ENCODE peak calls at places on chromosomes 7 and 10, in six cellular contexts. One of them, this sample, is unnamed.

GRCh38 chr10:61051356-61051755 is 107.4 kb upstream of the RHOBTB1 start:
- DNase-seq in nephron progenitor cell: no peak
- DNase-seq in NCI-H1092: no peak
- DNase-seq in mammary epithelial cell: no peak
- DNase-seq in H7: no peak
- DNase-seq in transverse colon: no peak
- DNase-seq in this sample: no peak

GRCh38 chr10:127040756-127041155 is 135.5 kb downstream of the DOCK1 start:
- DNase-seq in nephron progenitor cell: no peak
- DNase-seq in NCI-H1092: no peak
- DNase-seq in mammary epithelial cell: peak; percentile 78
- DNase-seq in H7: no peak
- DNase-seq in transverse colon: no peak
- DNase-seq in this sample: no peak

GRCh38 chr10:117537904-117538524 is 4.5 kb upstream of the EMX2 start:
- DNase-seq in nephron progenitor cell: no peak
- DNase-seq in NCI-H1092: no peak
- DNase-seq in mammary epithelial cell: no peak
- DNase-seq in H7: no peak
- DNase-seq in transverse colon: no peak
- DNase-seq in this sample: no peak

GRCh38 chr7:29285861-29286260 is 91.3 kb downstream of the CHN2 start:
- DNase-seq in nephron progenitor cell: no peak
- DNase-seq in NCI-H1092: no peak
- DNase-seq in mammary epithelial cell: no peak
- DNase-seq in H7: no peak
- DNase-seq in transverse colon: no peak
- DNase-seq in this sample: no peak

GRCh38 chr7:25628446-25628845 is 400.2 kb upstream of the NPVF start:
- DNase-seq in nephron progenitor cell: no peak
- DNase-seq in NCI-H1092: no peak
- DNase-seq in mammary epithelial cell: no peak
- DNase-seq in H7: no peak
- DNase-seq in transverse colon: no peak
- DNase-seq in this sample: no peak

GRCh38 chr7:41148521-41148951 is 554.4 kb downstream of the INHBA start:
- DNase-seq in nephron progenitor cell: no peak
- DNase-seq in NCI-H1092: no peak
- DNase-seq in mammary epithelial cell: peak; percentile 98
- DNase-seq in H7: no peak
- DNase-seq in transverse colon: no peak
- DNase-seq in this sample: no peak

GRCh38 chr7:47470567-47471357 is 111.1 kb downstream of the TNS3 start:
- DNase-seq in nephron progenitor cell: no peak
- DNase-seq in NCI-H1092: peak; percentile 79
- DNase-seq in mammary epithelial cell: no peak
- DNase-seq in H7: peak; percentile 85
- DNase-seq in transverse colon: peak; percentile 56
- DNase-seq in this sample: no peak

GRCh38 chr7:101428093-101428866 is 65.6 kb downstream of the COL26A1 start:
- DNase-seq in nephron progenitor cell: no peak
- DNase-seq in NCI-H1092: no peak
- DNase-seq in mammary epithelial cell: no peak
- DNase-seq in H7: no peak
- DNase-seq in transverse colon: no peak
- DNase-seq in this sample: no peak

GRCh38 chr7:148941598-148942280 is 57.6 kb upstream of the EZH2 start:
- DNase-seq in nephron progenitor cell: peak; percentile 69
- DNase-seq in NCI-H1092: peak; percentile 80
- DNase-seq in mammary epithelial cell: peak; percentile 67
- DNase-seq in H7: peak; percentile 61
- DNase-seq in transverse colon: peak; percentile 72
- DNase-seq in this sample: peak; percentile 55

GRCh38 chr7:143392875-143393266 is 11.7 kb downstream of the ZYX start:
- DNase-seq in nephron progenitor cell: no peak
- DNase-seq in NCI-H1092: no peak
- DNase-seq in mammary epithelial cell: no peak
- DNase-seq in H7: peak; percentile 42
- DNase-seq in transverse colon: no peak
- DNase-seq in this sample: no peak

GRCh38 chr7:151731022-151731441 is 145.9 kb downstream of the PRKAG2 start:
- DNase-seq in nephron progenitor cell: no peak
- DNase-seq in NCI-H1092: no peak
- DNase-seq in mammary epithelial cell: no peak
- DNase-seq in H7: no peak
- DNase-seq in transverse colon: no peak
- DNase-seq in this sample: no peak

GRCh38 chr10:119542357-119542989 is at the start of gene RGS10:
- DNase-seq in nephron progenitor cell: peak; percentile 63
- DNase-seq in NCI-H1092: no peak
- DNase-seq in mammary epithelial cell: peak; percentile 86
- DNase-seq in H7: peak; percentile 88
- DNase-seq in transverse colon: peak; percentile 86
- DNase-seq in this sample: peak; percentile 71

GRCh38 chr7:763762-764161 is 36.7 kb upstream of the PRKAR1B start:
- DNase-seq in nephron progenitor cell: no peak
- DNase-seq in NCI-H1092: no peak
- DNase-seq in mammary epithelial cell: no peak
- DNase-seq in H7: no peak
- DNase-seq in transverse colon: no peak
- DNase-seq in this sample: no peak

GRCh38 chr7:31100445-31100844 is 48.3 kb downstream of the ADCYAP1R1 start:
- DNase-seq in nephron progenitor cell: no peak
- DNase-seq in NCI-H1092: no peak
- DNase-seq in mammary epithelial cell: peak; percentile 23
- DNase-seq in H7: no peak
- DNase-seq in transverse colon: no peak
- DNase-seq in this sample: no peak

GRCh38 chr10:21953585-21954057 is 49.9 kb downstream of the DNAJC1 start:
- DNase-seq in nephron progenitor cell: no peak
- DNase-seq in NCI-H1092: no peak
- DNase-seq in mammary epithelial cell: peak; percentile 64
- DNase-seq in H7: peak; percentile 34
- DNase-seq in transverse colon: no peak
- DNase-seq in this sample: peak; percentile 42

GRCh38 chr10:132036153-132036886 is 29.4 kb upstream of the JAKMIP3 start:
- DNase-seq in nephron progenitor cell: peak; percentile 72
- DNase-seq in NCI-H1092: no peak
- DNase-seq in mammary epithelial cell: peak; percentile 21
- DNase-seq in H7: peak; percentile 88
- DNase-seq in transverse colon: no peak
- DNase-seq in this sample: peak; percentile 56

GRCh38 chr10:133401981-133402725 is 8.2 kb downstream of the MTG1 start:
- DNase-seq in nephron progenitor cell: no peak
- DNase-seq in NCI-H1092: no peak
- DNase-seq in mammary epithelial cell: no peak
- DNase-seq in H7: peak; percentile 24
- DNase-seq in transverse colon: no peak
- DNase-seq in this sample: no peak

GRCh38 chr7:44853391-44853790 is 5.5 kb upstream of the H2AZ2 start:
- DNase-seq in nephron progenitor cell: no peak
- DNase-seq in NCI-H1092: no peak
- DNase-seq in mammary epithelial cell: peak; percentile 76
- DNase-seq in H7: no peak
- DNase-seq in transverse colon: no peak
- DNase-seq in this sample: no peak

GRCh38 chr10:124592101-124592500 is 130.5 kb downstream of the LHPP start:
- DNase-seq in nephron progenitor cell: no peak
- DNase-seq in NCI-H1092: no peak
- DNase-seq in mammary epithelial cell: no peak
- DNase-seq in H7: peak; percentile 19
- DNase-seq in transverse colon: no peak
- DNase-seq in this sample: no peak

GRCh38 chr10:48454302-48455054 is 148.0 kb downstream of the MAPK8 start:
- DNase-seq in nephron progenitor cell: peak; percentile 2
- DNase-seq in NCI-H1092: no peak
- DNase-seq in mammary epithelial cell: no peak
- DNase-seq in H7: peak; percentile 70
- DNase-seq in transverse colon: no peak
- DNase-seq in this sample: no peak

GRCh38 chr10:25522946-25523608 is 348.3 kb downstream of the GPR158 start:
- DNase-seq in nephron progenitor cell: no peak
- DNase-seq in NCI-H1092: no peak
- DNase-seq in mammary epithelial cell: peak; percentile 23
- DNase-seq in H7: peak; percentile 55
- DNase-seq in transverse colon: no peak
- DNase-seq in this sample: peak; percentile 16

GRCh38 chr7:155763721-155764431 is 48.4 kb downstream of the SHH start:
- DNase-seq in nephron progenitor cell: no peak
- DNase-seq in NCI-H1092: no peak
- DNase-seq in mammary epithelial cell: no peak
- DNase-seq in H7: peak; percentile 46
- DNase-seq in transverse colon: no peak
- DNase-seq in this sample: no peak

GRCh38 chr7:75695036-75695435 is 43.7 kb downstream of the HIP1 start:
- DNase-seq in nephron progenitor cell: no peak
- DNase-seq in NCI-H1092: no peak
- DNase-seq in mammary epithelial cell: no peak
- DNase-seq in H7: no peak
- DNase-seq in transverse colon: no peak
- DNase-seq in this sample: no peak

GRCh38 chr10:129275886-129276285 is 191.2 kb upstream of the MGMT start:
- DNase-seq in nephron progenitor cell: no peak
- DNase-seq in NCI-H1092: no peak
- DNase-seq in mammary epithelial cell: no peak
- DNase-seq in H7: no peak
- DNase-seq in transverse colon: no peak
- DNase-seq in this sample: no peak

GRCh38 chr10:77911535-77912123 is 14.9 kb downstream of the DLG5 start:
- DNase-seq in nephron progenitor cell: no peak
- DNase-seq in NCI-H1092: no peak
- DNase-seq in mammary epithelial cell: no peak
- DNase-seq in H7: no peak
- DNase-seq in transverse colon: no peak
- DNase-seq in this sample: no peak

GRCh38 chr10:43305881-43306280 is 39.0 kb upstream of the RASGEF1A start:
- DNase-seq in nephron progenitor cell: no peak
- DNase-seq in NCI-H1092: no peak
- DNase-seq in mammary epithelial cell: peak; percentile 56
- DNase-seq in H7: no peak
- DNase-seq in transverse colon: no peak
- DNase-seq in this sample: no peak

GRCh38 chr10:61897671-61898434 is 3.6 kb upstream of the ARID5B start:
- DNase-seq in nephron progenitor cell: peak; percentile 24
- DNase-seq in NCI-H1092: no peak
- DNase-seq in mammary epithelial cell: no peak
- DNase-seq in H7: peak; percentile 67
- DNase-seq in transverse colon: peak; percentile 54
- DNase-seq in this sample: peak; percentile 37

GRCh38 chr7:149850007-149850594 is 11.9 kb downstream of the ZNF862 start:
- DNase-seq in nephron progenitor cell: no peak
- DNase-seq in NCI-H1092: no peak
- DNase-seq in mammary epithelial cell: no peak
- DNase-seq in H7: peak; percentile 75
- DNase-seq in transverse colon: no peak
- DNase-seq in this sample: no peak

GRCh38 chr10:27911645-27912044 is 87.2 kb downstream of the ODAD2 start:
- DNase-seq in nephron progenitor cell: no peak
- DNase-seq in NCI-H1092: no peak
- DNase-seq in mammary epithelial cell: no peak
- DNase-seq in H7: peak; percentile 1
- DNase-seq in transverse colon: no peak
- DNase-seq in this sample: peak; percentile 11

GRCh38 chr7:45211958-45212357 is 54.4 kb downstream of the RAMP3 start:
- DNase-seq in nephron progenitor cell: no peak
- DNase-seq in NCI-H1092: no peak
- DNase-seq in mammary epithelial cell: no peak
- DNase-seq in H7: no peak
- DNase-seq in transverse colon: no peak
- DNase-seq in this sample: no peak

GRCh38 chr10:48522011-48522765 is 82.7 kb downstream of the ARHGAP22 start:
- DNase-seq in nephron progenitor cell: no peak
- DNase-seq in NCI-H1092: no peak
- DNase-seq in mammary epithelial cell: no peak
- DNase-seq in H7: no peak
- DNase-seq in transverse colon: no peak
- DNase-seq in this sample: no peak

GRCh38 chr10:75708060-75708459 is 276.6 kb downstream of the LRMDA start:
- DNase-seq in nephron progenitor cell: peak; percentile 31
- DNase-seq in NCI-H1092: no peak
- DNase-seq in mammary epithelial cell: no peak
- DNase-seq in H7: no peak
- DNase-seq in transverse colon: no peak
- DNase-seq in this sample: no peak

GRCh38 chr7:131621652-131622051 is 65.2 kb upstream of the PODXL start:
- DNase-seq in nephron progenitor cell: no peak
- DNase-seq in NCI-H1092: no peak
- DNase-seq in mammary epithelial cell: no peak
- DNase-seq in H7: peak; percentile 41
- DNase-seq in transverse colon: no peak
- DNase-seq in this sample: no peak

GRCh38 chr10:58859541-58859940 is 316.9 kb upstream of the PHYHIPL start:
- DNase-seq in nephron progenitor cell: no peak
- DNase-seq in NCI-H1092: no peak
- DNase-seq in mammary epithelial cell: no peak
- DNase-seq in H7: no peak
- DNase-seq in transverse colon: no peak
- DNase-seq in this sample: no peak

GRCh38 chr10:28897617-28898464 is 220.5 kb downstream of the BAMBI start:
- DNase-seq in nephron progenitor cell: no peak
- DNase-seq in NCI-H1092: no peak
- DNase-seq in mammary epithelial cell: no peak
- DNase-seq in H7: no peak
- DNase-seq in transverse colon: no peak
- DNase-seq in this sample: no peak

This sample was measured in HEK293T.